ENCODE peak calls at places on chromosome 17, in seven cellular contexts. D, L, M, S, Z, W and E are unnamed samples. For H3K4me1, the result is how much of the 10 kb centered on the place peaks cover.

GRCh38 chr17:76079577-76080206 is 710 bp downstream of the ZACN start:
- DNase-seq in D (no peak), L (peak), M (peak), S (no peak), Z (no peak), W (no peak), E (no peak)

GRCh38 chr17:3583456-3583855 is 25.8 kb downstream of the TRPV1 start:
- DNase-seq in D (no peak), L (no peak), M (no peak), S (no peak), Z (no peak), W (no peak), E (no peak)

GRCh38 chr17:17415006-17415405 is 61.8 kb upstream of the MED9 start:
- DNase-seq in D (no peak), L (no peak), M (no peak), S (no peak), Z (peak), W (no peak), E (no peak)

GRCh38 chr17:17757944-17758343 is 76.7 kb downstream of the RAI1 start:
- DNase-seq in D (no peak), L (no peak), M (no peak), S (no peak), Z (no peak), W (no peak), E (no peak)

GRCh38 chr17:55086635-55087058 is 118.1 kb downstream of the STXBP4 start:
- DNase-seq in D (no peak), L (no peak), M (no peak), S (peak), Z (peak), W (no peak), E (no peak)

GRCh38 chr17:46108550-46109110 is 84.6 kb downstream of the KANSL1 start:
- DNase-seq in D (no peak), L (peak), M (no peak), S (no peak), Z (no peak), W (no peak), E (no peak)

GRCh38 chr17:28926786-28927185 is 23.9 kb upstream of the DHRS13 start:
- DNase-seq in D (no peak), L (no peak), M (no peak), S (peak), Z (no peak), W (no peak), E (no peak)

GRCh38 chr17:51802544-51802943 is 356.0 kb downstream of the CA10 start:
- DNase-seq in D (no peak), L (no peak), M (no peak), S (no peak), Z (no peak), W (no peak), E (no peak)

GRCh38 chr17:35743911-35744328 is 9.1 kb downstream of the GAS2L2 start:
- DNase-seq in D (no peak), L (peak), M (peak), S (peak), Z (peak), W (no peak), E (peak)

GRCh38 chr17:82465023-82465603 is 6.6 kb downstream of the NARF start:
- DNase-seq in D (no peak), L (no peak), M (no peak), S (no peak), Z (no peak), W (no peak), E (no peak)
- H2BK5ac ChIP-seq in D (no peak), L (no peak), M (no peak), S (no peak), Z (no peak), W (no peak), E (no peak)

GRCh38 chr17:39926135-39926587 is 1.2 kb downstream of the ORMDL3 start:
- DNase-seq in D (no peak), L (no peak), M (no peak), S (no peak), Z (no peak), W (no peak), E (no peak)
- H3K4me1 ChIP-seq in D (under half), L (under half), M (under half), S (under half), Z (under half), W (under half), E (under half)

GRCh38 chr17:19570497-19571151 is 37.0 kb downstream of the SLC47A1 start:
- DNase-seq in D (no peak), L (no peak), M (no peak), S (no peak), Z (no peak), W (no peak), E (no peak)
- H3K27ac ChIP-seq in D (no peak), L (no peak), M (no peak), S (no peak), Z (no peak), W (no peak), E (no peak)

GRCh38 chr17:80909635-80910034 is 82.0 kb upstream of the CHMP6 start:
- DNase-seq in D (no peak), L (no peak), M (no peak), S (no peak), Z (no peak), W (no peak), E (no peak)
- H2BK5ac ChIP-seq in D (no peak), L (no peak), M (no peak), S (no peak), Z (no peak), W (no peak), E (no peak)

GRCh38 chr17:77436481-77436880 is 295.7 kb downstream of the SEC14L1 start:
- DNase-seq in D (no peak), L (no peak), M (no peak), S (no peak), Z (no peak), W (no peak), E (no peak)
- H3K4me1 ChIP-seq in D (half or more), L (under half), M (under half), S (half or more), Z (half or more), W (under half), E (under half)

GRCh38 chr17:49845210-49845782 is 2.6 kb downstream of the TAC4 start:
- DNase-seq in D (no peak), L (no peak), M (no peak), S (no peak), Z (no peak), W (no peak), E (no peak)
- H3K27ac ChIP-seq in D (no peak), L (no peak), M (no peak), S (no peak), Z (no peak), W (no peak), E (no peak)

GRCh38 chr17:10197721-10198508 is 491 bp downstream of the GAS7 start:
- DNase-seq in D (no peak), L (peak), M (peak), S (peak), Z (no peak), W (no peak), E (no peak)
- H2BK5ac ChIP-seq in D (peak), L (no peak), M (no peak), S (no peak), Z (no peak), W (no peak), E (peak)

GRCh38 chr17:66345264-66345663 is 42.9 kb downstream of the PRKCA start:
- DNase-seq in D (no peak), L (no peak), M (no peak), S (no peak), Z (no peak), W (no peak), E (no peak)

GRCh38 chr17:66347661-66348604 is 45.5 kb downstream of the PRKCA start:
- DNase-seq in D (no peak), L (no peak), M (no peak), S (peak), Z (peak), W (no peak), E (no peak)

GRCh38 chr17:66343531-66344078 is 41.2 kb downstream of the PRKCA start:
- DNase-seq in D (no peak), L (no peak), M (no peak), S (no peak), Z (no peak), W (no peak), E (no peak)

GRCh38 chr17:66341462-66341861 is 39.0 kb downstream of the PRKCA start:
- DNase-seq in D (no peak), L (no peak), M (no peak), S (no peak), Z (no peak), W (no peak), E (no peak)

DNA sequence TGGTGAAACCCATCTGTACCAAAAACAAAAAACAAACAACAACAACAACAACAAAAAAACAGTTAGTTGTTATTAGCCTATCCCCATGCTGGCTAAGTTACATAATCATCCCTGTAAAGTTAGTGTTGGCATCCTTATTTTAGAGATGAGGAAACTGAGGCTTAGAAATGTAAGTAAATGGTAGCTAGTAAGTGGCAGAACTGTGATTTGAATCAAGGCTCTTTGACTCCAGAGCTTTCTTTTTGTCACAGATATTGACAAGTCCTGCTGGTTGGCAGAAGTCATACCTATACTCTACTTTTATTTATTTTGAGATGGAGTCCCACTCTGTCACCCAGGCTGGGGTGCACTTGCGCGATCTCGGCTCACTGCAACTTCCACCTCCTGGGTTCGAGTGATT is 42.1 kb downstream of the PRKCA start:
- DNase-seq in D (no peak), L (no peak), M (no peak), S (no peak), Z (no peak), W (no peak), E (no peak)
- H3K4me1 ChIP-seq in D (under half), L (under half), M (under half), S (under half), Z (under half), W (under half), E (under half)

GRCh38 chr17:14016858-14017257 is 52.4 kb upstream of the COX10 start:
- DNase-seq in D (no peak), L (no peak), M (no peak), S (no peak), Z (no peak), W (no peak), E (no peak)
- H3K27ac ChIP-seq in D (no peak), L (no peak), M (no peak), S (no peak), Z (no peak), W (no peak), E (no peak)